ENCODE peak calls at places on chromosomes 3 and 15, in eight cellular contexts. One of them, this sample, is unnamed.
A peak's percentile ranks its signal among the peaks of the same experiment; 100 is the strongest.

GRCh38 chr15:67372563-67372962 is 118.0 kb downstream of the IQCH start:
- DNase-seq in thyroid gland: no peak
- DNase-seq in RWPE1: no peak
- DNase-seq in heart right ventricle: no peak
- DNase-seq in HAP-1: no peak
- DNase-seq in COR-L47: no peak
- DNase-seq in Panc1: no peak
- DNase-seq in NCI-H1436: no peak
- DNase-seq in this sample: no peak

GRCh38 chr3:150786791-150787190 is 23.8 kb upstream of the SIAH2 start:
- DNase-seq in thyroid gland: peak; percentile 25
- DNase-seq in RWPE1: peak; percentile 38
- DNase-seq in heart right ventricle: no peak
- DNase-seq in HAP-1: no peak
- DNase-seq in COR-L47: no peak
- DNase-seq in Panc1: no peak
- DNase-seq in NCI-H1436: no peak
- DNase-seq in this sample: no peak

GRCh38 chr3:142999881-143000280 is 1.5 kb upstream of the U2SURP start:
- DNase-seq in thyroid gland: no peak
- DNase-seq in RWPE1: no peak
- DNase-seq in heart right ventricle: no peak
- DNase-seq in HAP-1: peak; percentile 30
- DNase-seq in COR-L47: no peak
- DNase-seq in Panc1: no peak
- DNase-seq in NCI-H1436: no peak
- DNase-seq in this sample: no peak

GRCh38 chr3:60456180-60456579 is 795.1 kb downstream of the FHIT start:
- DNase-seq in thyroid gland: no peak
- DNase-seq in RWPE1: no peak
- DNase-seq in heart right ventricle: no peak
- DNase-seq in HAP-1: no peak
- DNase-seq in COR-L47: no peak
- DNase-seq in Panc1: no peak
- DNase-seq in NCI-H1436: no peak
- DNase-seq in this sample: no peak

GRCh38 chr3:191141728-191142127 is 57.3 kb upstream of the OSTN start:
- DNase-seq in thyroid gland: no peak
- DNase-seq in RWPE1: peak; percentile 73
- DNase-seq in heart right ventricle: no peak
- DNase-seq in HAP-1: no peak
- DNase-seq in COR-L47: no peak
- DNase-seq in Panc1: peak; percentile 47
- DNase-seq in NCI-H1436: no peak
- DNase-seq in this sample: peak; percentile 72

GRCh38 chr15:100029868-100030479 is 296.7 kb upstream of the LYSMD4 start:
- DNase-seq in thyroid gland: no peak
- DNase-seq in RWPE1: no peak
- DNase-seq in heart right ventricle: no peak
- DNase-seq in HAP-1: no peak
- DNase-seq in COR-L47: no peak
- DNase-seq in Panc1: no peak
- DNase-seq in NCI-H1436: no peak
- DNase-seq in this sample: no peak

GRCh38 chr3:50607271-50608091 is 4.1 kb downstream of the CISH start:
- DNase-seq in thyroid gland: no peak
- DNase-seq in RWPE1: no peak
- DNase-seq in heart right ventricle: no peak
- DNase-seq in HAP-1: no peak
- DNase-seq in COR-L47: no peak
- DNase-seq in Panc1: no peak
- DNase-seq in NCI-H1436: no peak
- DNase-seq in this sample: no peak

GRCh38 chr15:63663906-63664305 is 66.7 kb downstream of the FBXL22 start:
- DNase-seq in thyroid gland: no peak
- DNase-seq in RWPE1: no peak
- DNase-seq in heart right ventricle: no peak
- DNase-seq in HAP-1: no peak
- DNase-seq in COR-L47: no peak
- DNase-seq in Panc1: no peak
- DNase-seq in NCI-H1436: no peak
- DNase-seq in this sample: no peak

GRCh38 chr3:24351779-24352469 is 142.7 kb downstream of the THRB start:
- DNase-seq in thyroid gland: peak; percentile 22
- DNase-seq in RWPE1: no peak
- DNase-seq in heart right ventricle: peak; percentile 75
- DNase-seq in HAP-1: no peak
- DNase-seq in COR-L47: no peak
- DNase-seq in Panc1: no peak
- DNase-seq in NCI-H1436: no peak
- DNase-seq in this sample: no peak

GRCh38 chr3:149366031-149366430 is 11.4 kb downstream of the TM4SF1 start:
- DNase-seq in thyroid gland: no peak
- DNase-seq in RWPE1: no peak
- DNase-seq in heart right ventricle: no peak
- DNase-seq in HAP-1: no peak
- DNase-seq in COR-L47: peak; percentile 85
- DNase-seq in Panc1: no peak
- DNase-seq in NCI-H1436: no peak
- DNase-seq in this sample: no peak

GRCh38 chr3:100634493-100635272 is 25.3 kb downstream of the ADGRG7 start:
- DNase-seq in thyroid gland: no peak
- DNase-seq in RWPE1: peak; percentile 66
- DNase-seq in heart right ventricle: no peak
- DNase-seq in HAP-1: no peak
- DNase-seq in COR-L47: peak; percentile 34
- DNase-seq in Panc1: no peak
- DNase-seq in NCI-H1436: no peak
- DNase-seq in this sample: peak; percentile 28

GRCh38 chr3:122948398-122948797 is 79.2 kb downstream of the SEMA5B start:
- DNase-seq in thyroid gland: no peak
- DNase-seq in RWPE1: no peak
- DNase-seq in heart right ventricle: no peak
- DNase-seq in HAP-1: no peak
- DNase-seq in COR-L47: peak; percentile 44
- DNase-seq in Panc1: no peak
- DNase-seq in NCI-H1436: no peak
- DNase-seq in this sample: no peak

GRCh38 chr15:97748576-97748975 is 211.9 kb upstream of the ARRDC4 start:
- DNase-seq in thyroid gland: no peak
- DNase-seq in RWPE1: no peak
- DNase-seq in heart right ventricle: no peak
- DNase-seq in HAP-1: no peak
- DNase-seq in COR-L47: no peak
- DNase-seq in Panc1: no peak
- DNase-seq in NCI-H1436: no peak
- DNase-seq in this sample: no peak